ENCODE peak calls at places on chromosomes 2 and 18, in six cellular contexts. R is caudate nucleus; C is M059J; S is A549; D is GF-D8; Z is stimulated activated CD8-positive, alpha-beta memory T cell treated with anti-CD3 and anti-CD28 coated beads, Interleukin-15, amount 100 ng/mL, for 24 hours. A is an unnamed sample.

GRCh38 chr2:195364015-195364965 is 292.7 kb upstream of the SLC39A10 start:
- DNase-seq in R (no peak), C (peak), S (no peak), D (no peak), Z (no peak), A (peak)

GRCh38 chr2:112133344-112133743 is 4.8 kb upstream of the FBLN7 start:
- DNase-seq in R (no peak), C (no peak), S (no peak), D (no peak), Z (no peak), A (no peak)

GRCh38 chr2:106581755-106582430 is 94.7 kb downstream of the CD8B2 start:
- DNase-seq in R (no peak), C (peak), S (peak), D (no peak), Z (no peak), A (peak)

GRCh38 chr2:240291337-240291751 is 144.1 kb upstream of the GPC1 start:
- DNase-seq in R (no peak), C (no peak), S (no peak), D (no peak), Z (no peak), A (no peak)

GRCh38 chr2:85254540-85255261 is 73.1 kb downstream of the TGOLN2 start:
- DNase-seq in R (no peak), C (no peak), S (no peak), D (no peak), Z (no peak), A (no peak)

GRCh38 chr2:75035444-75036353 is 77.3 kb downstream of the POLE4 start:
- DNase-seq in R (no peak), C (peak), S (no peak), D (peak), Z (no peak), A (no peak)

GRCh38 chr2:240624950-240625621 is at the start of gene GPR35:
- DNase-seq in R (no peak), C (peak), S (no peak), D (peak), Z (peak), A (no peak)

GRCh38 chr2:221973902-221974301 is 324.9 kb downstream of the PAX3 start:
- DNase-seq in R (no peak), C (no peak), S (no peak), D (no peak), Z (no peak), A (no peak)

GRCh38 chr2:220077488-220077887 is 450.1 kb downstream of the SLC4A3 start:
- DNase-seq in R (no peak), C (peak), S (no peak), D (no peak), Z (no peak), A (no peak)

GRCh38 chr18:48703033-48703386 is 164.2 kb downstream of the CTIF start:
- DNase-seq in R (no peak), C (no peak), S (no peak), D (no peak), Z (no peak), A (no peak)

GRCh38 chr18:21230436-21230835 is 11.6 kb upstream of the GREB1L start:
- DNase-seq in R (no peak), C (peak), S (no peak), D (no peak), Z (no peak), A (no peak)

GRCh38 chr2:79935771-79936657 is 368.5 kb downstream of the LRRTM1 start:
- DNase-seq in R (peak), C (peak), S (peak), D (peak), Z (no peak), A (peak)

GRCh38 chr2:12797815-12798214 is 81.1 kb downstream of the TRIB2 start:
- DNase-seq in R (no peak), C (peak), S (no peak), D (peak), Z (no peak), A (no peak)

GRCh38 chr2:218021536-218022071 is 18.8 kb upstream of the TNS1 start:
- DNase-seq in R (no peak), C (no peak), S (no peak), D (no peak), Z (no peak), A (no peak)